ENCODE peak calls at places on chromosomes 16 and 17, in four cellular contexts. V, I, B and Y are unnamed samples.

GRCh38 chr16:10298416-10298815 is 87.4 kb upstream of the ATF7IP2 start:
- DNase-seq in B (no peak), I (no peak), V (peak; percentile 7), Y (no peak)

GRCh38 chr16:14013571-14014283 is 57.4 kb upstream of the MRTFB start:
- DNase-seq in I (no peak), B (no peak), V (peak; percentile 76), Y (no peak)

GRCh38 chr17:67605259-67605912 is 112.3 kb upstream of the NOL11 start:
- DNase-seq in I (no peak), B (no peak), V (peak; percentile 52), Y (no peak)

GRCh38 chr17:35154486-35154885 is 6.9 kb downstream of the UNC45B start:
- DNase-seq in V (no peak), B (no peak), I (no peak), Y (no peak)

GRCh38 chr17:80961931-80962330 is 29.7 kb upstream of the CHMP6 start:
- DNase-seq in V (no peak), B (no peak), I (no peak), Y (no peak)

GRCh38 chr16:22161999-22162657 is at the start of gene SDR42E2:
- DNase-seq in I (no peak), V (no peak), B (no peak), Y (no peak)

GRCh38 chr17:20092292-20092867 is 83.2 kb downstream of the SPECC1 start:
- DNase-seq in B (no peak), V (no peak), I (no peak), Y (no peak)

GRCh38 chr16:73149329-73149728 is 101.4 kb upstream of the ZFHX3 start:
- DNase-seq in I (no peak), V (no peak), B (no peak), Y (no peak)

GRCh38 chr16:84084570-84085270 is 32.0 kb downstream of the MBTPS1 start:
- DNase-seq in B (peak; percentile 43), I (peak; percentile 78), V (peak; percentile 88), Y (peak; percentile 86)

GRCh38 chr16:66525396-66526180 is 24.3 kb downstream of the TK2 start:
- DNase-seq in I (peak; percentile 86), V (peak; percentile 76), B (no peak), Y (peak; percentile 68)

GRCh38 chr17:40950176-40950575 is 12.7 kb upstream of the KRT23 start:
- DNase-seq in I (no peak), B (no peak), V (no peak), Y (no peak)

GRCh38 chr16:56960681-56961281 is 969 bp upstream of the CETP start:
- DNase-seq in I (no peak), V (no peak), B (no peak), Y (no peak)

GRCh38 chr17:63838586-63839184 is 3.8 kb downstream of the SMARCD2 start:
- DNase-seq in V (peak; percentile 99), B (peak; percentile 96), I (peak; percentile 50), Y (no peak)

GRCh38 chr16:69057400-69058378 is 47.8 kb upstream of the HAS3 start:
- DNase-seq in B (peak; percentile 37), V (no peak), I (peak; percentile 50), Y (no peak)

GRCh38 chr17:45867702-45868101 is 23.0 kb downstream of the SPPL2C start:
- DNase-seq in I (peak; percentile 39), B (no peak), V (no peak), Y (peak; percentile 7)

GRCh38 chr17:80146121-80147034 is 550 bp downstream of the EIF4A3 start:
- DNase-seq in V (peak; percentile 90), B (no peak), I (peak; percentile 34), Y (peak; percentile 68)

GRCh38 chr17:59434429-59434828 is 103.0 kb downstream of the YPEL2 start:
- DNase-seq in V (no peak), B (no peak), I (no peak), Y (no peak)

GRCh38 chr17:18225562-18226283 is at the start of gene LLGL1:
- DNase-seq in I (peak; percentile 30), B (no peak), V (no peak), Y (no peak)

GRCh38 chr17:16442594-16443389 is 27.4 kb downstream of the TRPV2 start:
- DNase-seq in V (no peak), I (peak; percentile 55), B (no peak), Y (no peak)

GRCh38 chr17:14784997-14785696 is 480.0 kb downstream of the PMP22 start:
- DNase-seq in B (no peak), V (no peak), I (no peak), Y (no peak)

GRCh38 chr16:30075503-30076275 is at the start of gene PPP4C:
- DNase-seq in I (peak; percentile 93), V (peak; percentile 98), B (peak; percentile 80), Y (peak; percentile 95)

GRCh38 chr16:8861563-8862308 is 7.1 kb downstream of the CARHSP1 start:
- DNase-seq in I (no peak), V (no peak), B (no peak), Y (no peak)

GRCh38 chr16:25478476-25478875 is 213.3 kb upstream of the HS3ST4 start:
- DNase-seq in B (no peak), V (no peak), I (no peak), Y (no peak)

GRCh38 chr17:77129568-77130301 is 11.0 kb upstream of the SEC14L1 start:
- DNase-seq in V (no peak), B (no peak), I (no peak), Y (no peak)

GRCh38 chr16:17529982-17530760 is 59.4 kb upstream of the XYLT1 start:
- DNase-seq in I (no peak), V (no peak), B (no peak), Y (no peak)

GRCh38 chr17:80308672-80309517 is 48.2 kb downstream of the RNF213 start:
- DNase-seq in V (peak; percentile 57), B (no peak), I (no peak), Y (no peak)

GRCh38 chr17:2853722-2854580 is 57.7 kb downstream of the RAP1GAP2 start:
- DNase-seq in B (no peak), V (no peak), I (no peak), Y (no peak)

GRCh38 chr17:46013502-46014165 is 14.6 kb downstream of the STH start:
- DNase-seq in I (no peak), B (no peak), V (no peak), Y (no peak)

GRCh38 chr17:17684901-17685774 is 3.9 kb downstream of the RAI1 start:
- DNase-seq in V (no peak), B (no peak), I (no peak), Y (peak; percentile 24)

GRCh38 chr16:87678618-87679017 is 76.3 kb downstream of the JPH3 start:
- DNase-seq in B (no peak), V (no peak), I (no peak), Y (peak; percentile 20)

GRCh38 chr16:66842765-66843164 is 1.4 kb upstream of the CA7 start:
- DNase-seq in V (peak; percentile 73), B (no peak), I (no peak), Y (peak; percentile 46)

GRCh38 chr17:64772845-64773299 is 110.8 kb upstream of the SMURF2 start:
- DNase-seq in V (peak; percentile 72), I (no peak), B (no peak), Y (no peak)

GRCh38 chr16:85554114-85554790 is 58.9 kb upstream of the GSE1 start:
- DNase-seq in I (peak; percentile 98), B (peak; percentile 59), V (peak; percentile 95), Y (peak; percentile 91)

GRCh38 chr16:70735141-70735979 is 49.5 kb upstream of the MTSS2 start:
- DNase-seq in I (no peak), V (peak; percentile 86), B (peak; percentile 71), Y (no peak)

GRCh38 chr16:8806272-8806983 is 8.8 kb downstream of the PMM2 start:
- DNase-seq in V (no peak), I (no peak), B (no peak), Y (no peak)

DNA sequence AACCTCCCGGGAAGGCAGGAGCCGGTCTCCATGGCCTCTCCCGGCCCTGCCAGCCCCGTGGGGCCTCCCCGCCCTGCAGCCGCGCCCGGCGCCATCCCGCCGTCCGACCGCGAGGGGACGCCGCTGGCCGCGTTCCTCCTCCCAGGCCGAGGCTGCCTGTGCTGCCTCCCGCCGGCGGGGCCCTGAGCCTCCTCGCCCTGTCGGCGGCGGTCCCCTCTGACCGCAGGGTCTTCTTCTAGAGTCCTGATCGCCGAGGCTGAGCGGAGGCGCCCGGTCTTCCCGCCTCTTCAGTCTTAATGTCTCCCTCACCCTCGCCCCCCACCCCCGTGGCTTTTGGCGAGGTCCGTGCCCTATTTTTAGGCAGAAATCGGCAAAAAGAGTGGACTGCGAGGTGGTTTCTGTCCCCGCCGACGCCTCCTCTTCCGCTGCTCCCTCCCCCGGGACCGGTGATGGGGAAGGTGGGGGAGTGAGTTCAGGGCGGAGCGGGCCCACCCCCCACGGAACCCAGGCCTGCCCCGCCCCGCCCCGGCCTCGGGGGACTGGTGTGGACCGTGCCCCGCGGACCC is 794 bp upstream of the CPNE7 start:
- DNase-seq in B (no peak), V (no peak), I (peak; percentile 86), Y (peak; percentile 72)
- TF ChIP-seq POLR2A in B (no peak), V (no peak), I (no peak), Y (no peak)

GRCh38 chr17:49922095-49922494 is 46.9 kb upstream of the DLX4 start:
- DNase-seq in B (no peak), V (no peak), I (no peak), Y (no peak)
- TF ChIP-seq POLR2A in B (no peak), V (no peak), I (no peak), Y (no peak)

GRCh38 chr16:2090819-2091721 is 43.3 kb downstream of the TSC2 start:
- DNase-seq in B (no peak), I (no peak), V (no peak), Y (peak; percentile 78)

GRCh38 chr16:2089676-2090480 is 42.1 kb downstream of the TSC2 start:
- DNase-seq in I (no peak), B (no peak), V (no peak), Y (no peak)

GRCh38 chr16:2091722-2092620 is 43.7 kb downstream of the PKD1 start:
- DNase-seq in B (no peak), I (no peak), V (no peak), Y (no peak)

GRCh38 chr16:2088759-2089358 is 41.1 kb downstream of the TSC2 start:
- DNase-seq in I (no peak), B (no peak), V (no peak), Y (no peak)

GRCh38 chr16:2090481-2090797 is 42.7 kb downstream of the TSC2 start:
- DNase-seq in B (no peak), V (no peak), I (no peak), Y (no peak)
- TF ChIP-seq POLR2A in B (no peak), V (no peak), I (no peak), Y (no peak)

GRCh38 chr17:71455219-71455618 is 665.6 kb upstream of the SOX9 start:
- DNase-seq in B (no peak), I (no peak), V (no peak), Y (no peak)

GRCh38 chr17:71458322-71458721 is 662.5 kb upstream of the SOX9 start:
- DNase-seq in I (no peak), B (no peak), V (no peak), Y (no peak)

GRCh38 chr17:71453876-71454422 is 666.9 kb upstream of the SOX9 start:
- DNase-seq in B (no peak), V (no peak), I (no peak), Y (no peak)
- TF ChIP-seq POLR2A in B (no peak), V (no peak), I (no peak), Y (no peak)